ENCODE peak calls at places on chromosomes 1 and 21, in nine cellular contexts. F is sigmoid colon, M is GM23338, X is prostate gland, Y is HCT116, G is SK-N-MC, U is stomach, V is SK-N-SH, Q is K562. E is an unnamed sample.

GRCh38 chr1:154557939-154558609 is 388 bp downstream of the UBE2Q1 start:
- DNase-seq in Q (peak), Y (no peak), V (no peak), M (peak), G (no peak), U (peak), F (peak), X (peak), E (peak)

GRCh38 chr1:42756956-42757891 is 9.6 kb downstream of the P3H1 start:
- DNase-seq in M (peak), X (no peak), U (peak), Y (peak), Q (peak), F (no peak), V (peak), G (no peak), E (no peak)

GRCh38 chr1:235809949-235810348 is 56.8 kb downstream of the LYST start:
- DNase-seq in F (no peak), U (no peak), Y (no peak), X (no peak), V (no peak), Q (no peak), G (no peak), M (no peak), E (no peak)

GRCh38 chr21:41653944-41654625 is 112.8 kb downstream of the RIPK4 start:
- DNase-seq in X (peak), F (no peak), V (no peak), Y (no peak), M (no peak), U (no peak), G (no peak), Q (no peak), E (peak)

GRCh38 chr1:76759950-76760349 is 107.3 kb upstream of the ST6GALNAC5 start:
- DNase-seq in G (peak), F (no peak), Y (no peak), Q (no peak), V (peak), X (no peak), M (no peak), U (no peak), E (no peak)

GRCh38 chr1:10516244-10516643 is 41.5 kb downstream of the PEX14 start:
- DNase-seq in G (no peak), F (no peak), Q (no peak), X (peak), V (no peak), M (no peak), Y (no peak), U (no peak), E (no peak)

GRCh38 chr21:15229390-15229789 is 164.6 kb upstream of the NRIP1 start:
- DNase-seq in Q (no peak), F (no peak), G (no peak), V (no peak), Y (no peak), U (no peak), X (no peak), M (no peak), E (no peak)

GRCh38 chr1:76330993-76331603 is 256.6 kb downstream of the ST6GALNAC3 start:
- DNase-seq in U (no peak), F (no peak), G (peak), M (peak), X (peak), Q (peak), Y (peak), V (peak), E (no peak)

GRCh38 chr1:14255711-14256110 is 342.8 kb upstream of the KAZN start:
- DNase-seq in X (no peak), M (no peak), V (no peak), Y (no peak), U (no peak), Q (no peak), F (no peak), G (no peak), E (no peak)

GRCh38 chr1:32539584-32540571 is 651 bp downstream of the ZBTB8A start:
- DNase-seq in Y (no peak), Q (peak), V (peak), F (peak), X (peak), G (no peak), M (peak), U (peak), E (no peak)

GRCh38 chr1:151905070-151905442 is 4.3 kb downstream of the THEM4 start:
- DNase-seq in Y (no peak), F (no peak), X (no peak), G (no peak), M (no peak), Q (no peak), U (no peak), V (no peak), E (no peak)

GRCh38 chr1:29549001-29549400 is 312.7 kb downstream of the PTPRU start:
- DNase-seq in U (no peak), Y (no peak), X (no peak), Q (no peak), F (peak), M (no peak), G (no peak), V (no peak), E (no peak)

GRCh38 chr1:84883286-84883685 is 9.7 kb downstream of the LPAR3 start:
- DNase-seq in U (no peak), F (no peak), M (no peak), Y (no peak), X (no peak), Q (no peak), V (no peak), G (no peak), E (no peak)

GRCh38 chr1:67479146-67479891 is 49.1 kb upstream of the SERBP1 start:
- DNase-seq in V (no peak), M (no peak), U (peak), Q (peak), G (no peak), F (no peak), Y (no peak), X (peak), E (no peak)

GRCh38 chr1:198278922-198279321 is 122.1 kb downstream of the NEK7 start:
- DNase-seq in G (no peak), Y (no peak), U (no peak), X (no peak), V (no peak), M (no peak), Q (no peak), F (no peak), E (no peak)

GRCh38 chr1:89454845-89455521 is 69.6 kb upstream of the LRRC8B start:
- DNase-seq in G (peak), M (peak), X (peak), V (peak), Y (peak), F (no peak), Q (peak), U (peak), E (no peak)

GRCh38 chr1:232686346-232686745 is 56.4 kb upstream of the SIPA1L2 start:
- DNase-seq in M (no peak), Y (no peak), Q (no peak), X (no peak), F (no peak), G (no peak), V (no peak), U (no peak), E (no peak)

GRCh38 chr21:45282283-45283018 is 5.2 kb downstream of the POFUT2 start:
- DNase-seq in Y (no peak), Q (no peak), X (no peak), M (no peak), G (no peak), V (no peak), F (no peak), U (peak), E (peak)

GRCh38 chr1:29541641-29542040 is 305.3 kb downstream of the PTPRU start:
- DNase-seq in F (peak), Y (no peak), V (no peak), Q (no peak), U (peak), X (no peak), G (no peak), M (no peak), E (no peak)

GRCh38 chr1:171081220-171081993 is 9.3 kb upstream of the FMO3 start:
- DNase-seq in Y (peak), G (peak), V (peak), U (no peak), Q (no peak), M (peak), F (no peak), X (no peak), E (no peak)

GRCh38 chr1:229874150-229874549 is 192.9 kb upstream of the GALNT2 start:
- DNase-seq in Y (no peak), F (no peak), M (no peak), G (no peak), X (no peak), V (no peak), Q (no peak), U (no peak), E (no peak)

GRCh38 chr1:42385283-42385682 is 4.7 kb downstream of the RIMKLA start:
- DNase-seq in Q (no peak), X (no peak), Y (no peak), M (no peak), V (no peak), F (no peak), G (no peak), U (no peak), E (no peak)

GRCh38 chr1:186876436-186876835 is 47.7 kb downstream of the PLA2G4A start:
- DNase-seq in V (no peak), F (peak), G (no peak), Y (no peak), U (no peak), Q (no peak), X (no peak), M (no peak), E (no peak)

GRCh38 chr1:31944205-31945089 is 6.3 kb upstream of the PTP4A2 start:
- DNase-seq in Q (peak), Y (peak), X (peak), V (no peak), M (peak), G (no peak), F (peak), U (peak), E (peak)

GRCh38 chr21:46604975-46605758 is at the start of gene S100B:
- DNase-seq in U (no peak), Y (no peak), Q (no peak), G (peak), M (peak), F (peak), V (peak), X (no peak), E (no peak)

GRCh38 chr1:193589597-193590040 is 403.2 kb upstream of the B3GALT2 start:
- DNase-seq in X (no peak), M (no peak), F (no peak), V (no peak), Q (no peak), Y (no peak), G (no peak), U (no peak), E (no peak)

GRCh38 chr1:30715216-30715615 is 8.2 kb downstream of the MATN1 start:
- DNase-seq in X (no peak), M (peak), F (no peak), V (no peak), Y (no peak), U (no peak), G (no peak), Q (peak), E (no peak)

GRCh38 chr1:244497805-244498204 is 36.7 kb downstream of the CATSPERE start:
- DNase-seq in Q (no peak), V (no peak), X (no peak), G (no peak), M (no peak), U (no peak), F (no peak), Y (no peak), E (no peak)

GRCh38 chr1:6745073-6745472 is 40.2 kb upstream of the CAMTA1 start:
- DNase-seq in Q (no peak), F (no peak), M (no peak), G (no peak), Y (no peak), X (no peak), V (no peak), U (no peak), E (no peak)

GRCh38 chr1:155062702-155063411 is 683 bp upstream of the EFNA4 start:
- DNase-seq in Y (no peak), G (no peak), V (peak), Q (peak), U (peak), X (peak), M (peak), F (no peak), E (no peak)

GRCh38 chr1:3639397-3639911 is 10.4 kb downstream of the WRAP73 start:
- DNase-seq in M (no peak), V (no peak), U (no peak), Q (no peak), X (no peak), F (no peak), Y (no peak), G (no peak), E (no peak)

GRCh38 chr1:32400876-32401631 is 6.8 kb upstream of the BSDC1 start:
- DNase-seq in Y (peak), F (peak), X (peak), M (peak), U (peak), V (peak), G (peak), Q (peak), E (peak)

GRCh38 chr1:30672661-30673060 is 50.7 kb downstream of the MATN1 start:
- DNase-seq in M (no peak), F (no peak), V (no peak), G (no peak), Y (no peak), Q (no peak), X (no peak), U (no peak), E (no peak)

GRCh38 chr1:97041011-97041410 is 319.4 kb downstream of the PTBP2 start:
- DNase-seq in X (no peak), U (no peak), M (no peak), F (no peak), G (no peak), V (no peak), Q (no peak), Y (no peak), E (no peak)

GRCh38 chr1:168498159-168498609 is 45.6 kb downstream of the XCL2 start:
- DNase-seq in X (no peak), Q (no peak), V (no peak), G (no peak), M (peak), F (peak), U (no peak), Y (no peak), E (no peak)

GRCh38 chr1:57600424-57600823 is 176.6 kb upstream of the DAB1 start:
- DNase-seq in G (no peak), Y (no peak), Q (no peak), V (no peak), X (no peak), F (no peak), U (no peak), M (peak), E (no peak)

GRCh38 chr1:208369658-208370057 is 125.5 kb upstream of the PLXNA2 start:
- DNase-seq in G (no peak), Q (no peak), X (no peak), U (no peak), Y (no peak), M (no peak), V (no peak), F (no peak), E (no peak)

GRCh38 chr1:81679972-81680371 is 120.8 kb upstream of the ADGRL2 start:
- DNase-seq in X (no peak), F (peak), U (peak), M (peak), Q (no peak), V (no peak), G (no peak), Y (no peak), E (no peak)

GRCh38 chr1:11944358-11944981 is 10.0 kb downstream of the PLOD1 start:
- DNase-seq in Y (no peak), M (peak), G (no peak), V (peak), X (peak), U (no peak), F (no peak), Q (no peak), E (no peak)

DNA sequence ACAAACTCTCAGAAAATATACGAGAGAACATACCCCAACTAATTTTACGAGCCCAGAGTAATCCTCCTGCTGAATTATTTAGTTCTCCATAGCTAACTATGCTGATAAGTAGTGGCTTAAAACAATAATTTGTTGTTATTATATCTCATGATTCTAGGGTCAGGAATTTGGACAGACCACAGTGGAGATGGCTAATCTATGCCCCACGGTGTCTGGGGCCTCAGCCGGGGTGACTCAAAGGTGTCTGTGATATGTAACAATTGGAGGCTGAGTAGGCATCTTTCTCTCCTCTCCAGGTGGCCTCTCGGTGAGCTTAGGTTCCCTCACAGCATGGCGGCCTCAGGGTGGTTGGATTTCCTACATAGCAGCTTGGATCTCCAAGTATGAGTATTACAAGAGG is 35.4 kb upstream of the FOXO6 start:
- DNase-seq in F (no peak), X (no peak), V (no peak), M (no peak), U (no peak), G (no peak), Y (no peak), Q (no peak), E (no peak)
- TF ChIP-seq POLR2AphosphoS5 in F (no peak), X (no peak), V (no peak), M (no peak), U (no peak), G (no peak), Y (no peak), Q (no peak), E (no peak)

GRCh38 chr1:43930168-43930948 is 3.2 kb upstream of the ARTN start:
- DNase-seq in F (peak), V (no peak), Q (peak), Y (peak), U (no peak), G (peak), X (no peak), M (peak), E (no peak)

GRCh38 chr1:43932786-43933385 is 715 bp upstream of the ARTN start:
- DNase-seq in F (no peak), V (no peak), Q (no peak), G (no peak), Y (no peak), U (no peak), M (no peak), X (no peak), E (no peak)

GRCh38 chr1:43933386-43934278 is at the start of gene ARTN:
- DNase-seq in Y (no peak), F (no peak), X (peak), V (no peak), M (peak), U (peak), Q (no peak), G (no peak), E (no peak)

GRCh38 chr1:43930949-43931275 is 2.7 kb upstream of the ARTN start:
- DNase-seq in Q (no peak), Y (no peak), X (no peak), U (no peak), M (no peak), G (no peak), V (no peak), F (peak), E (no peak)

GRCh38 chr1:43931711-43932660 is 1.6 kb upstream of the ARTN start:
- DNase-seq in V (no peak), Q (no peak), F (no peak), M (no peak), G (no peak), X (no peak), U (no peak), Y (no peak), E (no peak)
- TF ChIP-seq POLR2AphosphoS5 in V (no peak), Q (no peak), F (no peak), M (no peak), G (no peak), X (no peak), U (no peak), Y (no peak), E (no peak)

DNA sequence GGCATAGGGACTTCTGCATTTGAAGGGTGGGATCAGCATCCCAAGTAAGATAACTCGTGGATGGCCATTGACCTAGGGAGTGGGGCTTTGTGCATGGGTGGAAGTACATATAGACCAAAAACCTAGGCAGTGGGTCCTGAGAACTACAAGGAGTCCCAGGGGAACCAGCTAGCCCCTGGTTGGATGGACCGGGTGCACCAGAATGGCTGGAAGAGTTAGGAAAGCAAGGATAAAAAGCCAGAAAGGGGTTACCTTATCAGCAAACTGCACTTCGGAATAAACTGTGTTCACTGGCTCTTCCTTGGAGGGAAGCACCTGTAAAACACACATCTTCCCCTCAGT is 26.6 kb upstream of the SLAMF6 start:
- DNase-seq in X (no peak), G (no peak), V (no peak), U (no peak), M (no peak), Y (no peak), Q (no peak), F (no peak), E (no peak)
- TF ChIP-seq POLR2AphosphoS5 in X (no peak), G (no peak), V (no peak), U (no peak), M (no peak), Y (no peak), Q (no peak), F (no peak), E (no peak)

GRCh38 chr1:22799971-22800370 is 89.3 kb downstream of the EPHB2 start:
- DNase-seq in X (no peak), G (no peak), V (no peak), M (no peak), U (no peak), F (no peak), Q (peak), Y (no peak), E (no peak)
- TF ChIP-seq POLR2AphosphoS5 in X (no peak), G (no peak), V (no peak), M (no peak), U (no peak), F (no peak), Q (no peak), Y (no peak), E (no peak)

GRCh38 chr1:163161337-163161736 is 41.4 kb downstream of the RGS5 start:
- DNase-seq in Q (no peak), V (no peak), Y (no peak), X (no peak), G (no peak), F (no peak), M (no peak), U (no peak), E (no peak)
- TF ChIP-seq POLR2AphosphoS5 in Q (no peak), V (no peak), Y (no peak), X (no peak), G (no peak), F (no peak), M (no peak), U (no peak), E (no peak)

E was measured in breast epithelium.